ENCODE peak calls at places on chromosomes 7 and 10, in six cellular contexts. Q is adrenal gland; O is D341Med; K is central memory CD4-positive, alpha-beta T cell; F is endodermal cell; I is head of caudate nucleus. W is an unnamed sample.

GRCh38 chr7:56188823-56189346 is 72.7 kb upstream of the NUPR2 start:
- DNase-seq in F (no peak), K (no peak), Q (no peak), I (peak), O (no peak), W (no peak)

GRCh38 chr7:4269086-4269485 is 413.0 kb upstream of the FOXK1 start:
- DNase-seq in I (peak), O (no peak), K (no peak), Q (no peak), F (no peak), W (no peak)

GRCh38 chr10:13633689-13634088 is 46.9 kb downstream of the PRPF18 start:
- DNase-seq in O (no peak), K (no peak), F (no peak), I (no peak), Q (no peak), W (no peak)

GRCh38 chr10:98309366-98310355 is 41.7 kb upstream of the LOXL4 start:
- DNase-seq in F (peak), K (no peak), Q (peak), I (peak), O (peak), W (no peak)

GRCh38 chr10:63700209-63700934 is 179.2 kb downstream of the REEP3 start:
- DNase-seq in I (no peak), K (no peak), Q (peak), F (no peak), O (no peak), W (peak)

GRCh38 chr10:46267132-46267985 is 19.4 kb upstream of the ANTXRL start:
- DNase-seq in I (peak), F (no peak), K (no peak), Q (no peak), O (no peak), W (no peak)

GRCh38 chr10:28049286-28049685 is 50.4 kb upstream of the ODAD2 start:
- DNase-seq in I (no peak), F (no peak), Q (no peak), O (no peak), K (no peak), W (no peak)

GRCh38 chr7:13628231-13629001 is 361.1 kb downstream of the ETV1 start:
- DNase-seq in I (no peak), Q (no peak), F (no peak), K (no peak), O (no peak), W (peak)

GRCh38 chr10:114990991-114991390 is 53.0 kb downstream of the TRUB1 start:
- DNase-seq in I (no peak), K (no peak), F (no peak), O (no peak), Q (no peak), W (no peak)

GRCh38 chr10:112395809-112396530 is 22.1 kb downstream of the ACSL5 start:
- DNase-seq in I (no peak), F (no peak), O (no peak), K (no peak), Q (no peak), W (no peak)

GRCh38 chr7:119256446-119257131 is 1016.4 kb upstream of the KCND2 start:
- DNase-seq in O (no peak), Q (no peak), I (no peak), K (no peak), F (no peak), W (no peak)

GRCh38 chr7:35365523-35365922 is 111.6 kb upstream of the TBX20 start:
- DNase-seq in K (no peak), F (no peak), O (no peak), I (no peak), Q (no peak), W (no peak)

GRCh38 chr10:31749981-31750850 is 178.4 kb downstream of the ARHGAP12 start:
- DNase-seq in O (peak), K (no peak), Q (no peak), I (peak), F (no peak), W (no peak)

GRCh38 chr10:124944982-124945381 is 3.1 kb downstream of the ZRANB1 start:
- DNase-seq in O (no peak), I (no peak), K (no peak), F (no peak), Q (no peak), W (no peak)

GRCh38 chr7:135763261-135763660 is 14.6 kb upstream of the FAM180A start:
- DNase-seq in F (no peak), I (no peak), O (no peak), Q (no peak), K (no peak), W (no peak)

GRCh38 chr10:131354380-131354779 is 42.9 kb upstream of the TCERG1L start:
- DNase-seq in O (no peak), K (no peak), F (peak), Q (no peak), I (no peak), W (no peak)

GRCh38 chr10:126090911-126091728 is 194.8 kb downstream of the FANK1 start:
- DNase-seq in Q (peak), I (peak), K (no peak), F (no peak), O (no peak), W (peak)

GRCh38 chr10:120034236-120034635 is 141.7 kb downstream of the SEC23IP start:
- DNase-seq in F (no peak), I (no peak), O (no peak), Q (no peak), K (no peak), W (no peak)

W was measured in HS-27A.